ENCODE peak calls at places on chromosome 9, in five cellular contexts. D is cardiac muscle cell, V is upper lobe of right lung, N is keratinocyte, J is body of pancreas. G is an unnamed sample.

GRCh38 chr9:105656131-105656921 is 5.9 kb upstream of the TAL2 start:
- DNase-seq in D (no peak), V (no peak), N (no peak), J (peak; percentile 48), G (no peak)

GRCh38 chr9:70407081-70407503 is 7.4 kb downstream of the KLF9 start:
- DNase-seq in D (peak; percentile 90), V (no peak), N (no peak), J (no peak), G (no peak)

GRCh38 chr9:95009459-95009858 is 283.0 kb downstream of the AOPEP start:
- DNase-seq in D (no peak), V (no peak), N (no peak), J (no peak), G (no peak)

GRCh38 chr9:530681-531080 is 310.8 kb upstream of the DMRT1 start:
- DNase-seq in D (peak; percentile 62), V (no peak), N (no peak), J (peak; percentile 58), G (peak; percentile 81)

GRCh38 chr9:4967521-4967920 is 17.6 kb upstream of the JAK2 start:
- DNase-seq in D (peak; percentile 58), V (no peak), N (no peak), J (no peak), G (no peak)

GRCh38 chr9:134569626-134570025 is 72.0 kb upstream of the COL5A1 start:
- DNase-seq in D (no peak), V (no peak), N (no peak), J (no peak), G (no peak)

GRCh38 chr9:38343037-38343436 is 49.5 kb upstream of the ALDH1B1 start:
- DNase-seq in D (no peak), V (no peak), N (no peak), J (no peak), G (no peak)

GRCh38 chr9:85639675-85640186 is 102.0 kb downstream of the AGTPBP1 start:
- DNase-seq in D (no peak), V (no peak), N (no peak), J (no peak), G (no peak)

GRCh38 chr9:78236511-78236950 is 656 bp downstream of the CEP78 start:
- DNase-seq in D (no peak), V (no peak), N (no peak), J (no peak), G (no peak)

GRCh38 chr9:115847245-115847644 is 306.3 kb upstream of the PAPPA start:
- DNase-seq in D (peak; percentile 46), V (no peak), N (no peak), J (no peak), G (no peak)

GRCh38 chr9:121372563-121373400 is 2.7 kb upstream of the STOM start:
- DNase-seq in D (peak; percentile 54), V (no peak), N (peak; percentile 80), J (peak; percentile 27), G (no peak)

GRCh38 chr9:132919609-132920268 is 24.7 kb downstream of the TSC1 start:
- DNase-seq in D (no peak), V (no peak), N (no peak), J (no peak), G (no peak)

GRCh38 chr9:90870646-90871326 is 69.2 kb downstream of the SYK start:
- DNase-seq in D (peak; percentile 59), V (no peak), N (no peak), J (peak; percentile 58), G (no peak)

GRCh38 chr9:120402741-120403542 is 177.0 kb downstream of the CDK5RAP2 start:
- DNase-seq in D (peak; percentile 96), V (no peak), N (peak; percentile 19), J (no peak), G (no peak)

GRCh38 chr9:18480649-18481048 is 6.7 kb downstream of the ADAMTSL1 start:
- DNase-seq in D (no peak), V (no peak), N (no peak), J (no peak), G (no peak)

GRCh38 chr9:132210472-132211145 is 48.8 kb downstream of the NTNG2 start:
- DNase-seq in D (no peak), V (no peak), N (peak; percentile 69), J (no peak), G (no peak)

GRCh38 chr9:35828716-35829083 is at the start of gene FAM221B:
- DNase-seq in D (no peak), V (no peak), N (no peak), J (peak; percentile 42), G (no peak)

GRCh38 chr9:134618163-134618822 is 23.3 kb upstream of the COL5A1 start:
- DNase-seq in D (peak; percentile 30), V (peak; percentile 63), N (no peak), J (no peak), G (peak; percentile 73)

GRCh38 chr9:130438368-130438981 is 6.3 kb upstream of the ASS1 start:
- DNase-seq in D (no peak), V (no peak), N (no peak), J (no peak), G (no peak)

GRCh38 chr9:38295751-38296150 is 96.8 kb upstream of the ALDH1B1 start:
- DNase-seq in D (no peak), V (no peak), N (peak; percentile 30), J (no peak), G (no peak)

GRCh38 chr9:83197611-83198010 is 134.7 kb upstream of the RASEF start:
- DNase-seq in D (no peak), V (no peak), N (no peak), J (no peak), G (no peak)

GRCh38 chr9:133236291-133237071 is 27.4 kb upstream of the OBP2B start:
- DNase-seq in D (no peak), V (no peak), N (no peak), J (no peak), G (peak; percentile 75)

GRCh38 chr9:78620764-78621163 is 323.8 kb downstream of the PSAT1 start:
- DNase-seq in D (no peak), V (no peak), N (no peak), J (no peak), G (no peak)

GRCh38 chr9:113187935-113188595 is 33.0 kb downstream of the FKBP15 start:
- DNase-seq in D (peak; percentile 94), V (peak; percentile 73), N (peak; percentile 62), J (peak; percentile 31), G (no peak)

GRCh38 chr9:21615446-21615845 is 133.3 kb upstream of the IFNE start:
- DNase-seq in D (no peak), V (no peak), N (no peak), J (no peak), G (no peak)

GRCh38 chr9:124475868-124476690 is 25.8 kb downstream of the ADGRD2 start:
- DNase-seq in D (no peak), V (no peak), N (no peak), J (no peak), G (no peak)

GRCh38 chr9:134699343-134699740 is 57.7 kb downstream of the COL5A1 start:
- DNase-seq in D (no peak), V (no peak), N (no peak), J (no peak), G (no peak)

GRCh38 chr9:5953743-5954707 is 61.4 kb downstream of the RANBP6 start:
- DNase-seq in D (peak; percentile 27), V (no peak), N (no peak), J (no peak), G (no peak)

DNA sequence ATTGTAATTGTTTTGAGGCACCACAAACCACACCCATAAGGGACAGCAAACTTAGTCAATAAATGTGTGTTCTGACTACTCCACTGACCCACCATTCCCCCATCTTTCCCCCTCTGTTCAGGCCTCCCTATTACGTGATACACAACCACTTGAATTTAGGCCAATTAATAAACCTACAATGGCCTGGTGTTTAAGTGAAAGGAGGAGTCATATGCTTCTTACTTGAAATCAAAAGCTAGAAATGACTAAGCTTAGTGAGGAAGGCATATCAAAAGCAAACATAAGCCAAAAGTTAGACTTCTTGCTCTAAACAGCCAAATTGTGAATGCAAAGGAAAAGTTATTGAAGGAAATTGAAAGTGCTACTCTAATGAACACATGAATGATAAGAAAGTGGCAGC is 14.6 kb downstream of the ZBTB43 start:
- DNase-seq in D (no peak), V (no peak), N (no peak), J (no peak), G (no peak)
- H3K4me3 ChIP-seq in D (no peak overlapping the region), V (no peak overlapping the region), N (no peak overlapping the region), J (no peak overlapping the region), G (no peak overlapping the region)

DNA sequence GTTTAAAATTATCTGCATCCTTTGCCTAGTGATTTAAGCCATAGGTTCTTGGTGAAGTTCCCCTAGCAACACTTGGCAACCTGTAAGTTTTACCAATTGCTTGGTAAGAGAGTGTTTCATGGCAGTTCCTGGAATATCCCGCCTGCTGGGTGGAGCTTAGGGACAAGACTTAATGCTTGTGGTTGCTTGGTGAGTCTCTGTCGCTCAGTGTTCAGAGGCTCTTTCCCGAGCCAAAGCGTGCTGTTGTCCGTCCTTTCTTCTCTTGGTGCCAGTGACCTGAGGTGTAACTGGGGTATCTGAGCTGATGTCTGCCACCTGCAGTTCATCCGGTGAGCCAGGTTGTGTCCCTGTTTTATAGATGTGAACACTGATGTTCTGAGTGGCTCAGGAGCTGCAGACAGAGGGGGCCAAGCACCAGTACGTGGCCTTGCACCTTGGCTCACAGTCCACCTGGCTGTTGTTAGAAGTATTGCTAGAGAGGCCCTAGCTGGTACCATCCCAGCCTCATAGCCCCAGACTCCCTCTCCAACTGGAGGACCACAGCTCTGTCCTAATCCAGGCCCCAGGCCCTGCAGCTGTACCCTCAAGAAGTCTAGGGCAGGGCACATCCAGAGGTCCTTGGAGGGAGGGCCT is 16.1 kb downstream of the PHF2 start:
- DNase-seq in D (no peak), V (no peak), N (no peak), J (no peak), G (peak; percentile 37)
- H3K9me3 ChIP-seq in D (no peaks in the 10 kb centered on the region), V (no peaks in the 10 kb centered on the region), N (no peaks in the 10 kb centered on the region), J (no peaks in the 10 kb centered on the region), G (no peaks in the 10 kb centered on the region)

GRCh38 chr9:129097671-129098306 is 12.8 kb downstream of the CRAT start:
- DNase-seq in D (no peak), V (no peak), N (no peak), J (no peak), G (no peak)
- H3K36me3 ChIP-seq in D (no peaks in the 10 kb centered on the region), V (peaks cover 9% of the 10 kb centered on the region), N (no peaks in the 10 kb centered on the region), J (peaks cover 2% of the 10 kb centered on the region), G (peaks cover 3% of the 10 kb centered on the region)

DNA sequence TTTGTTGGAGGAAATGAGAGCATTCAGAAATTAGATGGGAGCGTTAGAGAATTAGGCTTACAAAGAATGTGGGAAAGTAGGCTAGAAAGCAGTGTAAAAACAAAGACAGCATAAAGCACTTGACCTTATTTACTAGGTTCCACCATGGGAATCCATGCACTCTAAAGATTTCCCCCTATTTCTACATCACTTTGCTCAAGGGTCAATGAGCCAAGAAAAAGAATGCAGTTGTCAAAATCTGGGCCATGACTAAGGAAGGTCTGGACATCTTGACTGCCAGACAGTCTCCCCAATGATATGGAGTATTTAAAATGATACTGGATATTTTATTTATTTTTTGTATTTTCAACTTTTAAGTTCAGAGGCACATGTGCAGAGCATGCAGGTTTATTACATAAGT is 3.4 kb downstream of the TLR4 start:
- DNase-seq in D (no peak), V (no peak), N (no peak), J (no peak), G (no peak)
- H3K4me3 ChIP-seq in D (no peak overlapping the region), V (peak overlapping the region; percentile 55), N (no peak overlapping the region), J (no peak overlapping the region), G (no peak overlapping the region)

G was measured in aorta.